ENCODE peak calls at places on chromosomes 11 and 22, in six cellular contexts. T, J, Z, Y, C and W are unnamed samples.

GRCh38 chr22:24159650-24160049 is 21.6 kb upstream of the SUSD2 start:
- DNase-seq in Y (peak), Z (peak), T (no peak), C (no peak), J (no peak), W (no peak)

GRCh38 chr11:64136767-64137166 is 29.1 kb downstream of the MACROD1 start:
- DNase-seq in Z (no peak), T (no peak), C (no peak), Y (peak), J (no peak), W (no peak)

GRCh38 chr11:94550513-94550912 is 6.8 kb downstream of the FUT4 start:
- DNase-seq in J (no peak), Y (no peak), T (no peak), Z (no peak), C (no peak), W (no peak)

GRCh38 chr11:131770801-131771200 is 400.4 kb downstream of the NTM start:
- DNase-seq in C (no peak), Y (no peak), T (no peak), Z (no peak), J (no peak), W (no peak)

GRCh38 chr11:107591098-107591445 is at the start of gene ELMOD1:
- DNase-seq in T (no peak), Y (peak), Z (peak), C (peak), J (peak), W (peak)

GRCh38 chr11:6260207-6260726 is 629 bp downstream of the CCKBR start:
- DNase-seq in Z (no peak), Y (no peak), T (no peak), J (no peak), C (no peak), W (no peak)

GRCh38 chr11:68584097-68584496 is 100.2 kb upstream of the GAL start:
- DNase-seq in J (peak), T (peak), Z (peak), Y (peak), C (peak), W (peak)

GRCh38 chr11:19962795-19963163 is 197.5 kb downstream of the DBX1 start:
- DNase-seq in J (no peak), Y (no peak), T (no peak), C (no peak), Z (peak), W (no peak)

GRCh38 chr22:19976671-19977070 is 35.1 kb upstream of the TXNRD2 start:
- DNase-seq in Y (no peak), T (no peak), J (no peak), C (no peak), Z (no peak), W (no peak)

GRCh38 chr22:42473484-42474193 is 41.4 kb upstream of the NFAM1 start:
- DNase-seq in J (no peak), C (no peak), Y (peak), Z (no peak), T (no peak), W (peak)

GRCh38 chr11:81548123-81548522 is 1185.5 kb downstream of the FAM181B start:
- DNase-seq in J (no peak), Y (no peak), Z (no peak), T (no peak), C (no peak), W (no peak)

GRCh38 chr11:58765078-58765477 is 33.3 kb upstream of the GLYAT start:
- DNase-seq in Z (no peak), C (no peak), Y (no peak), T (no peak), J (no peak), W (no peak)

GRCh38 chr22:46251266-46251665 is 1.2 kb upstream of the CDPF1 start:
- DNase-seq in C (no peak), T (no peak), J (no peak), Z (no peak), Y (no peak), W (no peak)

GRCh38 chr11:20037358-20037757 is 122.9 kb downstream of the DBX1 start:
- DNase-seq in C (no peak), T (no peak), Z (no peak), J (no peak), Y (no peak), W (no peak)

GRCh38 chr11:1876361-1877063 is 15.2 kb downstream of the PRR33 start:
- DNase-seq in C (peak), J (peak), Y (peak), T (peak), Z (peak), W (peak)

GRCh38 chr22:50282361-50283144 is 12.4 kb upstream of the MAPK11 start:
- DNase-seq in C (no peak), Y (peak), Z (peak), J (no peak), T (no peak), W (no peak)

GRCh38 chr11:6414874-6415328 is 4.0 kb downstream of the APBB1 start:
- DNase-seq in C (no peak), Y (no peak), T (no peak), Z (no peak), J (no peak), W (no peak)

GRCh38 chr11:45620243-45620642 is 45.2 kb downstream of the CHST1 start:
- DNase-seq in Z (no peak), C (no peak), T (no peak), Y (no peak), J (no peak), W (no peak)

GRCh38 chr11:79219186-79220045 is 221.4 kb downstream of the TENM4 start:
- DNase-seq in Z (no peak), C (no peak), Y (no peak), T (no peak), J (no peak), W (no peak)

GRCh38 chr22:22548910-22549309 is 10.2 kb downstream of the PRAME start:
- DNase-seq in Z (no peak), T (no peak), C (no peak), Y (no peak), J (no peak), W (no peak)

GRCh38 chr11:61543606-61544306 is 35.2 kb downstream of the LRRC10B start:
- DNase-seq in Y (no peak), T (no peak), J (no peak), C (no peak), Z (no peak), W (no peak)

GRCh38 chr11:130478204-130478701 is 29.8 kb downstream of the ADAMTS15 start:
- DNase-seq in Z (peak), T (no peak), C (no peak), Y (peak), J (no peak), W (no peak)

GRCh38 chr11:87316491-87316890 is 278.8 kb downstream of the TMEM135 start:
- DNase-seq in C (no peak), Y (no peak), Z (no peak), T (no peak), J (no peak), W (no peak)

GRCh38 chr11:6900327-6900999 is 8.2 kb upstream of the OR2D2 start:
- DNase-seq in C (no peak), Z (no peak), T (no peak), J (no peak), Y (no peak), W (no peak)

GRCh38 chr22:32411388-32411787 is 659 bp downstream of the RTCB start:
- DNase-seq in C (no peak), J (no peak), Z (no peak), T (no peak), Y (no peak), W (no peak)

GRCh38 chr11:86798988-86799387 is 1.4 kb upstream of the PRSS23 start:
- DNase-seq in C (no peak), J (no peak), Y (peak), Z (no peak), T (no peak), W (no peak)

GRCh38 chr11:36240178-36240577 is 49.0 kb downstream of the COMMD9 start:
- DNase-seq in T (no peak), C (no peak), J (no peak), Y (no peak), Z (no peak), W (no peak)

GRCh38 chr11:66124564-66124963 is 54.5 kb downstream of the PACS1 start:
- DNase-seq in T (no peak), Z (peak), C (no peak), J (no peak), Y (no peak), W (no peak)

GRCh38 chr22:45975266-45976161 is 1.4 kb downstream of the WNT7B start:
- DNase-seq in J (no peak), Z (peak), Y (no peak), C (no peak), T (no peak), W (no peak)

GRCh38 chr11:99351620-99352019 is 330.9 kb downstream of the CNTN5 start:
- DNase-seq in J (no peak), Y (peak), Z (peak), C (no peak), T (no peak), W (no peak)

GRCh38 chr22:42396621-42397331 is 35.4 kb downstream of the NFAM1 start:
- DNase-seq in J (no peak), Z (peak), T (no peak), C (no peak), Y (no peak), W (no peak)

DNA sequence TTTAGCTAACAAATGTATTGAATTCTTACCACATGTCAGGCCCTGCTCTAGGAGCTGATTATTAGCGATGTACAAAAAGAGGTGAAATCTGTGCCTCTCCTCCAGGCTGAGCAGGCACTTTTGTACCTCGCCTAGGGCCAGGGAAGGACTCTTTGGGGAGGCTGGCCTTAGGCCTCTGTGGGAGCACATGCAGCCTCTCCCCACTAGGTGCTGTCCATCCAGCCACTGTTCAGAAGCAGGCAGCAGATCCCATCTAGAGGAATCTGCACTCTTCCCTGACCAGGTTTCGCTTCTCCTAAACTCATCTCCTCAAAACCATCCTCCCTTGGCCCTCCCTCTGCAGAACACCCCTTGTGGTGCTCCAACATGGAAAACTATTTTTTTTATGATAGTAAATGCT is 51.9 kb upstream of the WT1 start:
- DNase-seq in T (no peak), Z (no peak), Y (peak), J (peak), C (peak), W (no peak)
- TF ChIP-seq CTCF in T (peak), Z (no peak), Y (peak), J (peak), C (peak), W (peak)

DNA sequence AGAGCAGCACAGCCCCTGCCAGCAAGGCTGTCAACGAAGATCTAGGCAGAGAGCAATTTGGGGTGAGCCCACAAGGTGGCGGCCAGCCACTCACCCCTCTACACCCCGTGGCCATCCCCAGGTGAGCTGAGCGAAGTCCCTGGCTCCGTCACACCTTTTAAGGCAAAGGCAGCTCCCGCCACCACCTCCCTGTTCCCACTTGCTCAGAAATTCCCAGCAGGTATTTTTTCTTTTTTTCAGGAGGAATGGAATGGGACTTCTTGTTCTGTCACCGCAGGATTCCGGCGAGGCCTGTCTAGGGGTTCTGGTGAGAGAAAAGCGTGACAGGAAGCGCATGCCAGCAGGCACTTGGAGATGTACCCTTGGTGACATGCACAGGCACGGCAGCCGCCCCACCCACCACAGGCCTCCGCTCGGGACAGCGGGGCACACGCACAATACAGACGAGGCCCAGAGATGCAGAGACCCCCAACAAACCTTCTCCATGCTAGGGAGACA is 10.0 kb downstream of the RPL3 start:
- DNase-seq in Y (peak), C (peak), J (no peak), Z (no peak), T (no peak), W (no peak)
- TF ChIP-seq CTCF in Y (peak), C (peak), J (peak), Z (no peak), T (peak), W (peak)

DNA sequence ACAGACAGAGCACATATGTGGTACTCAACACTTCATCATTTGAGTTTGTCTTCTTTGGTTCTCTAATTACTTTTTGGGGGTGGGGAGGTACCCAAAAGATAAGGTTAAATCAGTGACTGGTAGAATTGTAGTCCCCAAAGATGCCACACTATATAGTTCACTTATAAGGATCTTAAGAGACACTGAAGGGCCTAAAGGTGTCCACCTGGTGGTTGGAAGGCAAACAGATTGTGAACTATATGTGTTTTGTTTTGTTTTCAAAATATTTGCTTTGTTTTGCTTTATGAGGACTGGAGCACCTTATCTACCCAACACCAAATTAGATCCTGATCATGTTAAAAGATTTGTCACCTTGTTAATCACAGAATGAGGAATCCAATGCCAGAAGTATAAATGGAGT is 136.1 kb downstream of the DCDC1 start:
- DNase-seq in C (no peak), Y (peak), T (no peak), J (no peak), Z (no peak), W (no peak)
- TF ChIP-seq CTCF in C (peak), Y (peak), T (peak), J (peak), Z (no peak), W (peak)

DNA sequence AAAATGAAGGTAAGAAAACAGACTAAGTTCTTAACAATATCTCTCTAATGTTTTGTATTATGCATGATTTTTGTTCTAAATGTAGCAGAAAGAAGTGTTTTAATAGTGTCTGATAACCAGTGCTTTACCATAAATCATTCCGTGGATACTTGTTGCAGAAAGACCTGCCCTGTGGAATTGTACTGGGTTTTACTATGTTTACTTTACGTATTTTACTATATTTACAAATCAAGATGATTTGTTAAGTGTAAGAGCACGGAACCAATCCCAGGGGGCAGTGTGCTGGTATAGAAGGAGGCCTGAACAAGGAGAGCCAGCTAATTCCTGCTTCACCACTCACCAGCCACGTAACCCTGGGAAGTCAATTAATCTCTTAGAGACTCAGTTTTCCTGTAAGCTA is 1.4 kb downstream of the HTR3B start:
- DNase-seq in J (no peak), C (peak), T (no peak), Z (no peak), Y (peak), W (no peak)
- TF ChIP-seq CTCF in J (peak), C (peak), T (peak), Z (no peak), Y (peak), W (peak)

DNA sequence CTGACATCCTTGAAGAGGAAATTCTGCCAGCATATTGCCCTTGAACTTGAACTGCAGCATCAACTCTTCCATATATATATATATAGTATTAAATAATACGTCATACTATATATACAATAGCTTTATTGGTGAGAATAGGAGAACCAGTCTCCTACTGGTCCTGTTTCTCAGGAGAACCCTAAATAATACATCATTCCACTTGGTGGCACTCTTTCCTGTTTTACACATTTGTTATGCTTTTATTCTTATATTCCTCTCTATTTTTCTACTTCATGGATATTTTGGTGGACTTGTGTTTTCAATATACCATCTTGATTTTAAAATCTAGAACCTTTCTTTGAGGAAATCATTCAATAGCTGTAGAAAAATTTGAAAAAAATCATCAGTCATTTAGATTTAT is 193.3 kb downstream of the TRPC6 start:
- DNase-seq in C (no peak), Y (peak), Z (no peak), T (no peak), J (no peak), W (no peak)
- TF ChIP-seq CTCF in C (peak), Y (peak), Z (no peak), T (no peak), J (peak), W (peak)

DNA sequence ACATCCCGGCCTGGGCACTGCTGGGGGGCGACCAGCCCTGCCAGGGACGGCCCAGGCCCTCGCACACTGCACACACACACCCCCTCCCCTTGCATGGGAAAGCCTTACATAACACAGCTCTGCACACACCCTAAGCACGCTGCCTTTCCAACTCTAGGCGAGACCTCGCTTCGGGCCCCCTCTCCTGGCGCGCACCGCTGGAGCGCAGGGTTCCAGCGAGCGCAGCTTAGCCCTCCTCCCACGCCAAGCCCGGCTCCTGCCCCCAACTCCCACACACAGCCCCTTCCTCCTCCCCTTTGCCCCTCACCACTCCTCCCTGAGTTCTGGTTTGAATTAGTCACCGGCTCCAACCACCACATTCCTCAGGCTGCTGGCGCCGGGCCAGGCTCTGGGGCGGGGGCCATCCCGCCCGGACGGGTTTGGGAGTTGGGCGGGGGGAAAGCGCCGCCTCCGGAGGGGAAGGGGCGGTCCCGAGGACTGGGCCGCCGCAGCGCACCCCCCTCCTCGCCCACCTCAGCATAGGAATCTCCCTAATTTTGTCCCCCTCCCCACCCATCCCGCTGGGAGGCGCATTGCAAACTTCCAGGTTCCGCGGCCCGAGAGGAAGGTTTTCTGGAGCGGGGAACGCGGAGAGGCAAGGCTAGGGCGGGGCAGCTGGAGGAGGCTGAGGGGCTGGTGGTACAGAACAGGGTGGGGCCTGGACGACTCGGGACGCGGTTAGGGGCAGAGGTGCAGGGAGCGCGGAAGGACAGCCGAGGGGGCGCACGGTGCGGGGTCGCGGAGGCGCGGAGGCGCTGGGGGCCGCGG is 966 bp downstream of the AHNAK start:
- DNase-seq in Y (peak), Z (peak), J (peak), C (peak), T (peak), W (no peak)
- TF ChIP-seq CTCF in Y (no peak), Z (no peak), J (no peak), C (peak), T (no peak), W (no peak)

GRCh38 chr22:35116817-35117216 is 50.9 kb downstream of the ISX start:
- DNase-seq in T (no peak), Z (no peak), Y (no peak), C (no peak), J (no peak), W (no peak)
- TF ChIP-seq CTCF in T (peak), Z (no peak), Y (peak), C (peak), J (no peak), W (no peak)

DNA sequence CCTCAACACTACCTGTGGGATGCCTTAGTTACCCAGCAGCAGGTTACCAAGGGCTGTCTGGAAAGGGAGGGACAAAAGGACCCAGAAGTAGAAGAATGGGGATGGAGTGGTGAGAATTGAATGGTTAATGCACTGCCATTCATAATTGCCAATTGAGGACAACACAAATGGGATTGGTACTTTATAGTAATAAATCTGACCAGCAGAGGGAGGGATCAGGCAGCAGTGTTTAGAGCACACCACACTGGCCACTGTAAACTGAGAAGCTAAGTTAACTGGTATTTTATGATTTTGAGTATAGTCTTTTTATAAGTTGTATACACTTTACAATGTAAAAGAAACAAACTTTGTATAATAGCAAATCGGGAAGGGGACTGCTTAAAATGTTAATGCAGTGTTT is 10.7 kb downstream of the TBRG1 start:
- DNase-seq in J (no peak), Z (no peak), Y (no peak), C (no peak), T (no peak), W (no peak)
- TF ChIP-seq CTCF in J (peak), Z (no peak), Y (peak), C (peak), T (peak), W (peak)